ENCODE peak calls at places on chromosomes 13 and 19, in five cellular contexts. C is NCI-H2029, T is NCI-H1930, M is colonic mucosa, A is left colon. V is an unnamed sample.

GRCh38 chr19:40803857-40804782 is 5.1 kb downstream of the EGLN2 start:
- DNase-seq in A (peak; percentile 80), M (peak; percentile 86), T (no peak), C (peak; percentile 68), V (peak; percentile 84)

GRCh38 chr19:11199517-11199916 is 2.2 kb upstream of the KANK2 start:
- DNase-seq in A (no peak), M (no peak), T (no peak), C (no peak), V (no peak)

GRCh38 chr19:18193388-18194207 is 580 bp downstream of the MPV17L2 start:
- DNase-seq in M (peak; percentile 44), T (no peak), A (peak; percentile 48), C (no peak), V (no peak)

GRCh38 chr19:52170304-52170703 is 1.1 kb downstream of the ZNF836 start:
- DNase-seq in M (no peak), T (no peak), C (no peak), A (no peak), V (no peak)

GRCh38 chr13:33207616-33207964 is 78.0 kb downstream of the STARD13 start:
- DNase-seq in M (no peak), A (peak; percentile 29), T (no peak), C (no peak), V (no peak)

GRCh38 chr19:45253396-45254027 is 2.4 kb downstream of the MARK4 start:
- DNase-seq in C (no peak), A (no peak), T (no peak), M (no peak), V (no peak)

GRCh38 chr19:3478409-3479176 is 1.7 kb downstream of the SMIM24 start:
- DNase-seq in C (no peak), A (no peak), M (no peak), T (no peak), V (no peak)

GRCh38 chr13:45196622-45197021 is 4.2 kb downstream of the KCTD4 start:
- DNase-seq in M (no peak), A (no peak), C (no peak), T (no peak), V (no peak)

GRCh38 chr19:2808129-2808941 is 11.3 kb upstream of the ZNF554 start:
- DNase-seq in A (no peak), T (no peak), M (no peak), C (no peak), V (no peak)

GRCh38 chr13:22757530-22758120 is 423.2 kb upstream of the SGCG start:
- DNase-seq in T (no peak), A (no peak), M (no peak), C (no peak), V (no peak)

GRCh38 chr13:44969858-44970484 is 19.3 kb downstream of the NUFIP1 start:
- DNase-seq in M (no peak), A (no peak), C (peak; percentile 7), T (no peak), V (peak; percentile 43)

GRCh38 chr13:25844559-25845434 is 207.0 kb downstream of the SHISA2 start:
- DNase-seq in A (no peak), C (no peak), M (no peak), T (no peak), V (no peak)

GRCh38 chr19:54674021-54674617 is 11.3 kb downstream of the LILRB4 start:
- DNase-seq in T (peak; percentile 24), M (no peak), A (no peak), C (peak; percentile 55), V (no peak)

GRCh38 chr13:79413521-79413920 is 7.5 kb upstream of the RBM26 start:
- DNase-seq in M (no peak), A (no peak), T (no peak), C (no peak), V (no peak)

GRCh38 chr19:4811328-4812131 is 20.0 kb downstream of the TICAM1 start:
- DNase-seq in M (peak; percentile 89), C (peak; percentile 61), T (no peak), A (peak; percentile 89), V (peak; percentile 92)

GRCh38 chr13:33761744-33762143 is 56.2 kb upstream of the RFC3 start:
- DNase-seq in C (no peak), M (no peak), A (no peak), T (peak; percentile 8), V (no peak)

GRCh38 chr13:28850226-28850625 is 30.1 kb downstream of the MTUS2 start:
- DNase-seq in M (no peak), T (no peak), C (no peak), A (no peak), V (no peak)

GRCh38 chr13:108214511-108215383 is 589 bp downstream of the LIG4 start:
- DNase-seq in A (peak; percentile 27), T (peak; percentile 67), M (peak; percentile 19), C (no peak), V (peak; percentile 19)

GRCh38 chr13:111047326-111047725 is 67.8 kb upstream of the ARHGEF7 start:
- DNase-seq in A (no peak), T (no peak), M (no peak), C (no peak), V (no peak)

GRCh38 chr19:15161028-15161984 is 39.5 kb downstream of the NOTCH3 start:
- DNase-seq in C (no peak), T (no peak), M (no peak), A (peak; percentile 28), V (no peak)

GRCh38 chr13:51935326-51936171 is 73.8 kb downstream of the CCDC70 start:
- DNase-seq in M (peak; percentile 52), A (peak; percentile 64), C (no peak), T (no peak), V (no peak)

GRCh38 chr13:36475468-36475867 is 43.2 kb downstream of the CCNA1 start:
- DNase-seq in T (peak; percentile 26), C (no peak), M (no peak), A (no peak), V (no peak)

GRCh38 chr13:51681037-51681678 is 96.9 kb downstream of the WDFY2 start:
- DNase-seq in C (no peak), A (no peak), M (no peak), T (no peak), V (no peak)

GRCh38 chr19:5290336-5291262 is 50.0 kb downstream of the PTPRS start:
- DNase-seq in C (no peak), M (no peak), A (no peak), T (no peak), V (no peak)

GRCh38 chr13:81223784-81224501 is 883.0 kb upstream of the SPRY2 start:
- DNase-seq in A (peak; percentile 16), M (peak; percentile 36), C (no peak), T (no peak), V (peak; percentile 49)

GRCh38 chr13:30792257-30793000 is 57.1 kb downstream of the ALOX5AP start:
- DNase-seq in T (no peak), C (no peak), M (peak; percentile 47), A (peak; percentile 61), V (peak; percentile 78)

GRCh38 chr19:42201489-42202289 is 15.8 kb downstream of the DEDD2 start:
- DNase-seq in M (no peak), T (no peak), C (no peak), A (no peak), V (peak; percentile 70)

V was measured in mucosa of descending colon.